ENCODE peak calls at places on chromosomes 5 and 9, in five cellular contexts. One of them, this sample, is unnamed.
A peak's percentile ranks its signal among the peaks of the same experiment; 100 is the strongest.

GRCh38 chr5:56816546-56817081 is 1.3 kb downstream of the MAP3K1 start:
- DNase-seq in HEK293T: peak; percentile 51
- DNase-seq in Kasumi-1: peak; percentile 71
- DNase-seq in mesendoderm: peak; percentile 94
- DNase-seq in activated CD8-positive, alpha-beta memory T cell treated with anti-CD3 and anti-CD28 coated beads, Interleukin-2, amount 50 U/mL, for 48 hours: peak; percentile 78
- DNase-seq in this sample: peak; percentile 94

GRCh38 chr9:100213730-100214477 is 114.9 kb downstream of the INVS start:
- DNase-seq in Kasumi-1: no peak
- DNase-seq in activated CD8-positive, alpha-beta memory T cell treated with anti-CD3 and anti-CD28 coated beads, Interleukin-2, amount 50 U/mL, for 48 hours: no peak
- DNase-seq in HEK293T: no peak
- DNase-seq in mesendoderm: peak; percentile 94
- DNase-seq in this sample: no peak

GRCh38 chr5:149993471-149993870 is 7.0 kb downstream of the TIGD6 start:
- DNase-seq in activated CD8-positive, alpha-beta memory T cell treated with anti-CD3 and anti-CD28 coated beads, Interleukin-2, amount 50 U/mL, for 48 hours: no peak
- DNase-seq in HEK293T: no peak
- DNase-seq in Kasumi-1: no peak
- DNase-seq in mesendoderm: no peak
- DNase-seq in this sample: no peak

GRCh38 chr5:102767864-102768263 is 12.8 kb downstream of the PAM start:
- DNase-seq in Kasumi-1: no peak
- DNase-seq in HEK293T: no peak
- DNase-seq in mesendoderm: no peak
- DNase-seq in activated CD8-positive, alpha-beta memory T cell treated with anti-CD3 and anti-CD28 coated beads, Interleukin-2, amount 50 U/mL, for 48 hours: no peak
- DNase-seq in this sample: no peak

GRCh38 chr9:2180704-2181103 is 165.6 kb downstream of the SMARCA2 start:
- DNase-seq in mesendoderm: peak; percentile 79
- DNase-seq in HEK293T: no peak
- DNase-seq in activated CD8-positive, alpha-beta memory T cell treated with anti-CD3 and anti-CD28 coated beads, Interleukin-2, amount 50 U/mL, for 48 hours: no peak
- DNase-seq in Kasumi-1: no peak
- DNase-seq in this sample: no peak

GRCh38 chr5:32276173-32276853 is 36.4 kb downstream of the MTMR12 start:
- DNase-seq in mesendoderm: peak; percentile 86
- DNase-seq in HEK293T: no peak
- DNase-seq in Kasumi-1: peak; percentile 67
- DNase-seq in activated CD8-positive, alpha-beta memory T cell treated with anti-CD3 and anti-CD28 coated beads, Interleukin-2, amount 50 U/mL, for 48 hours: no peak
- DNase-seq in this sample: peak; percentile 43

GRCh38 chr5:116765441-116765840 is 190.8 kb upstream of the SEMA6A start:
- DNase-seq in Kasumi-1: no peak
- DNase-seq in mesendoderm: no peak
- DNase-seq in activated CD8-positive, alpha-beta memory T cell treated with anti-CD3 and anti-CD28 coated beads, Interleukin-2, amount 50 U/mL, for 48 hours: no peak
- DNase-seq in HEK293T: no peak
- DNase-seq in this sample: no peak

GRCh38 chr5:150034677-150035076 is 34.1 kb downstream of the HMGXB3 start:
- DNase-seq in HEK293T: no peak
- DNase-seq in activated CD8-positive, alpha-beta memory T cell treated with anti-CD3 and anti-CD28 coated beads, Interleukin-2, amount 50 U/mL, for 48 hours: no peak
- DNase-seq in mesendoderm: no peak
- DNase-seq in Kasumi-1: no peak
- DNase-seq in this sample: no peak

GRCh38 chr5:157689942-157690689 is 18.8 kb downstream of the C5orf52 start:
- DNase-seq in mesendoderm: no peak
- DNase-seq in HEK293T: no peak
- DNase-seq in Kasumi-1: no peak
- DNase-seq in activated CD8-positive, alpha-beta memory T cell treated with anti-CD3 and anti-CD28 coated beads, Interleukin-2, amount 50 U/mL, for 48 hours: peak; percentile 59
- DNase-seq in this sample: no peak

GRCh38 chr5:9498541-9499497 is 47.1 kb downstream of the SEMA5A start:
- DNase-seq in activated CD8-positive, alpha-beta memory T cell treated with anti-CD3 and anti-CD28 coated beads, Interleukin-2, amount 50 U/mL, for 48 hours: no peak
- DNase-seq in Kasumi-1: peak; percentile 14
- DNase-seq in mesendoderm: peak; percentile 82
- DNase-seq in HEK293T: peak; percentile 17
- DNase-seq in this sample: peak; percentile 50

GRCh38 chr5:76607353-76607871 is 15.8 kb downstream of the F2RL2 start:
- DNase-seq in Kasumi-1: no peak
- DNase-seq in HEK293T: no peak
- DNase-seq in activated CD8-positive, alpha-beta memory T cell treated with anti-CD3 and anti-CD28 coated beads, Interleukin-2, amount 50 U/mL, for 48 hours: no peak
- DNase-seq in mesendoderm: no peak
- DNase-seq in this sample: no peak

GRCh38 chr5:84255318-84255717 is 129.4 kb downstream of the EDIL3 start:
- DNase-seq in activated CD8-positive, alpha-beta memory T cell treated with anti-CD3 and anti-CD28 coated beads, Interleukin-2, amount 50 U/mL, for 48 hours: no peak
- DNase-seq in mesendoderm: peak; percentile 27
- DNase-seq in HEK293T: peak; percentile 15
- DNase-seq in Kasumi-1: peak; percentile 77
- DNase-seq in this sample: peak; percentile 44

GRCh38 chr5:10583663-10584572 is 20.0 kb downstream of the ANKRD33B start:
- DNase-seq in activated CD8-positive, alpha-beta memory T cell treated with anti-CD3 and anti-CD28 coated beads, Interleukin-2, amount 50 U/mL, for 48 hours: peak; percentile 42
- DNase-seq in Kasumi-1: no peak
- DNase-seq in HEK293T: no peak
- DNase-seq in mesendoderm: no peak
- DNase-seq in this sample: no peak

GRCh38 chr9:111400564-111400898 is 70.5 kb upstream of the OR2K2 start:
- DNase-seq in HEK293T: no peak
- DNase-seq in activated CD8-positive, alpha-beta memory T cell treated with anti-CD3 and anti-CD28 coated beads, Interleukin-2, amount 50 U/mL, for 48 hours: no peak
- DNase-seq in Kasumi-1: no peak
- DNase-seq in mesendoderm: no peak
- DNase-seq in this sample: no peak

GRCh38 chr5:98771389-98772109 is 1.9 kb upstream of the RGMB start:
- DNase-seq in HEK293T: peak; percentile 45
- DNase-seq in activated CD8-positive, alpha-beta memory T cell treated with anti-CD3 and anti-CD28 coated beads, Interleukin-2, amount 50 U/mL, for 48 hours: no peak
- DNase-seq in Kasumi-1: peak; percentile 89
- DNase-seq in mesendoderm: peak; percentile 89
- DNase-seq in this sample: peak; percentile 76

GRCh38 chr9:6413365-6414263 is 615 bp downstream of the UHRF2 start:
- DNase-seq in activated CD8-positive, alpha-beta memory T cell treated with anti-CD3 and anti-CD28 coated beads, Interleukin-2, amount 50 U/mL, for 48 hours: peak; percentile 76
- DNase-seq in HEK293T: peak; percentile 17
- DNase-seq in Kasumi-1: no peak
- DNase-seq in mesendoderm: peak; percentile 32
- DNase-seq in this sample: peak; percentile 70

GRCh38 chr9:14746655-14747054 is 24.1 kb upstream of the CER1 start:
- DNase-seq in Kasumi-1: no peak
- DNase-seq in activated CD8-positive, alpha-beta memory T cell treated with anti-CD3 and anti-CD28 coated beads, Interleukin-2, amount 50 U/mL, for 48 hours: no peak
- DNase-seq in mesendoderm: no peak
- DNase-seq in HEK293T: no peak
- DNase-seq in this sample: no peak

This sample was measured in NB4.